ENCODE peak calls at places on chromosome 2, in four cellular contexts. One of them, this sample, is unnamed.

GRCh38 chr2:18722101-18722500 is 132.7 kb upstream of the NT5C1B start:
- DNase-seq in upper lobe of left lung: no peak
- DNase-seq in transverse colon: no peak
- DNase-seq in A549: no peak
- DNase-seq in this sample: no peak

GRCh38 chr2:10003206-10004125 is 39.9 kb upstream of the KLF11 start:
- DNase-seq in A549: no peak
- DNase-seq in transverse colon: no peak
- DNase-seq in upper lobe of left lung: no peak
- DNase-seq in this sample: no peak

GRCh38 chr2:14074691-14075090 is 557.8 kb upstream of the LRATD1 start:
- DNase-seq in A549: no peak
- DNase-seq in upper lobe of left lung: no peak
- DNase-seq in transverse colon: no peak
- DNase-seq in this sample: no peak

GRCh38 chr2:20614201-20615045 is 36.5 kb downstream of the HS1BP3 start:
- DNase-seq in transverse colon: peak; percentile 8
- DNase-seq in upper lobe of left lung: no peak
- DNase-seq in A549: no peak
- DNase-seq in this sample: no peak

GRCh38 chr2:74658516-74658915 is 4.5 kb downstream of the SEMA4F start:
- DNase-seq in A549: no peak
- DNase-seq in upper lobe of left lung: no peak
- DNase-seq in transverse colon: no peak
- DNase-seq in this sample: no peak

GRCh38 chr2:159551811-159552210 is 64.5 kb downstream of the BAZ2B start:
- DNase-seq in upper lobe of left lung: no peak
- DNase-seq in A549: no peak
- DNase-seq in transverse colon: no peak
- DNase-seq in this sample: no peak

GRCh38 chr2:99922664-99923063 is 219.7 kb downstream of the AFF3 start:
- DNase-seq in A549: no peak
- DNase-seq in transverse colon: no peak
- DNase-seq in upper lobe of left lung: no peak
- DNase-seq in this sample: no peak

GRCh38 chr2:11133238-11133935 is 21.9 kb upstream of the SLC66A3 start:
- DNase-seq in A549: no peak
- DNase-seq in upper lobe of left lung: peak; percentile 88
- DNase-seq in transverse colon: no peak
- DNase-seq in this sample: no peak

GRCh38 chr2:171521361-171522056 is 765 bp upstream of the CYBRD1 start:
- DNase-seq in upper lobe of left lung: no peak
- DNase-seq in transverse colon: no peak
- DNase-seq in A549: no peak
- DNase-seq in this sample: no peak

GRCh38 chr2:136065907-136066306 is 52.0 kb downstream of the CXCR4 start:
- DNase-seq in transverse colon: no peak
- DNase-seq in A549: no peak
- DNase-seq in upper lobe of left lung: no peak
- DNase-seq in this sample: no peak

GRCh38 chr2:100427627-100428258 is 10.3 kb upstream of the CHST10 start:
- DNase-seq in transverse colon: peak; percentile 71
- DNase-seq in upper lobe of left lung: no peak
- DNase-seq in A549: no peak
- DNase-seq in this sample: peak; percentile 53

GRCh38 chr2:134372611-134373131 is 118.8 kb downstream of the MGAT5 start:
- DNase-seq in A549: no peak
- DNase-seq in upper lobe of left lung: no peak
- DNase-seq in transverse colon: no peak
- DNase-seq in this sample: peak; percentile 54

GRCh38 chr2:149063177-149063576 is 24.7 kb downstream of the LYPD6B start:
- DNase-seq in upper lobe of left lung: no peak
- DNase-seq in transverse colon: no peak
- DNase-seq in A549: no peak
- DNase-seq in this sample: no peak

GRCh38 chr2:118973542-118973951 is 31.6 kb downstream of the MARCO start:
- DNase-seq in A549: no peak
- DNase-seq in upper lobe of left lung: no peak
- DNase-seq in transverse colon: no peak
- DNase-seq in this sample: peak; percentile 74

GRCh38 chr2:189421644-189422043 is 19.6 kb upstream of the WDR75 start:
- DNase-seq in upper lobe of left lung: no peak
- DNase-seq in A549: no peak
- DNase-seq in transverse colon: no peak
- DNase-seq in this sample: no peak

GRCh38 chr2:216279459-216279858 is 92.8 kb downstream of the MARCHF4 start:
- DNase-seq in upper lobe of left lung: no peak
- DNase-seq in A549: no peak
- DNase-seq in transverse colon: no peak
- DNase-seq in this sample: no peak

GRCh38 chr2:69217333-69218080 is 169.5 kb downstream of the GFPT1 start:
- DNase-seq in upper lobe of left lung: no peak
- DNase-seq in A549: no peak
- DNase-seq in transverse colon: no peak
- DNase-seq in this sample: no peak

GRCh38 chr2:233966388-233966787 is 49.2 kb downstream of the TRPM8 start:
- DNase-seq in upper lobe of left lung: no peak
- DNase-seq in A549: no peak
- DNase-seq in transverse colon: no peak
- DNase-seq in this sample: no peak

GRCh38 chr2:8636041-8636491 is 45.8 kb upstream of the ID2 start:
- DNase-seq in upper lobe of left lung: no peak
- DNase-seq in transverse colon: no peak
- DNase-seq in A549: no peak
- DNase-seq in this sample: no peak

GRCh38 chr2:85326406-85326945 is 1.3 kb downstream of the TGOLN2 start:
- DNase-seq in transverse colon: peak; percentile 51
- DNase-seq in A549: no peak
- DNase-seq in upper lobe of left lung: no peak
- DNase-seq in this sample: no peak
- TF ChIP-seq POLR2A in transverse colon: peak; percentile 20
- TF ChIP-seq POLR2A in A549: no peak
- TF ChIP-seq POLR2A in upper lobe of left lung: no peak
- TF ChIP-seq POLR2A in this sample: no peak

GRCh38 chr2:43370146-43370545 is 143.7 kb upstream of the ZFP36L2 start:
- DNase-seq in transverse colon: peak; percentile 35
- DNase-seq in A549: no peak
- DNase-seq in upper lobe of left lung: no peak
- DNase-seq in this sample: no peak

GRCh38 chr2:43370705-43371104 is 144.3 kb upstream of the ZFP36L2 start:
- DNase-seq in A549: no peak
- DNase-seq in upper lobe of left lung: no peak
- DNase-seq in transverse colon: no peak
- DNase-seq in this sample: no peak

GRCh38 chr2:43367014-43367782 is 140.8 kb upstream of the ZFP36L2 start:
- DNase-seq in transverse colon: no peak
- DNase-seq in A549: no peak
- DNase-seq in upper lobe of left lung: no peak
- DNase-seq in this sample: no peak

GRCh38 chr2:43372386-43373081 is 146.1 kb upstream of the ZFP36L2 start:
- DNase-seq in transverse colon: no peak
- DNase-seq in upper lobe of left lung: no peak
- DNase-seq in A549: no peak
- DNase-seq in this sample: no peak

DNA sequence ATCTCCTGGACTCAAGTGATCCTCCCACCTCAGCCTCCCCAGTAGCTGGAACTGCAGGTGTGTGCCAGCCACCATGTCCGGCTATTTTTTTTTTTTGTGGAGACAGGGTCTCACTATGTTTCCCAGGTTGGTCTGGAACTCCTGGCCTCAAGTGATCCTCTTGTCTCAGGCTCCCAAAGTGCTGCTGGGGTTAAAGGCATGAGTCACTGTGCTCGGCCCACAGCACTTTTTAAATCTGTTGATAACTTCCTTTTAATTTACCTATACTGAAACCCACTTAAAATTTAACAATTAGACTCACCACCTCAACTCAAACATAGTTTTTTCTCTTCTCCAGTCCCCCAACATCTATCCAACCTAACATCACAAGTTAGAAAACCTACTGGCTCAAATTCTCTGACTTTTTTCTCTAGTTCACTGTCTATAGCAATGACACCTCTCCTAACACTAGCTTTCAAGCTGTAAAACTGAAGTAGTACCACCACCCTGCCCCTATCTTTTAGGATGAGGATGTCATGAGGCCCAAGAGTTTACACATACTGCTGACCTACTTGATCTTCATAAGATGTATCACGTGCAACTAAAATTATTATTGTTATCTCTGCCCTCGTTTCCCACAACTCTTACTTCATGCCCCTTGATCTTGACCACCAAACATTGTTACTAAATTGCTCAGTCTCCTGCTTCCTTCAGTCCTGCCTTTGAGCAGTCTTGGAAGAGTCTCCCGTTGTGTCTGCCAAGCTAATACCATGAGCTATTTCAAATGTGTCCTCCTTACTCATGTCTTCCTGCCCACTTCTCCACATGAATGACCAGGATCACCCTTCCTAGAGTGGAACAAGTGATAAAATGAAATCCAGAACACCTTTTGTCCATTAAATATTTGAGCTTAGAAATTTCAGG is 142.3 kb upstream of the ZFP36L2 start:
- DNase-seq in transverse colon: no peak
- DNase-seq in upper lobe of left lung: no peak
- DNase-seq in A549: no peak
- DNase-seq in this sample: no peak
- H3K4me1 ChIP-seq in transverse colon: peaks cover 45% of the 10 kb centered on the region
- H3K4me1 ChIP-seq in upper lobe of left lung: no peaks in the 10 kb centered on the region
- H3K4me1 ChIP-seq in A549: peaks cover 9% of the 10 kb centered on the region
- H3K4me1 ChIP-seq in this sample: peaks cover 10% of the 10 kb centered on the region

DNA sequence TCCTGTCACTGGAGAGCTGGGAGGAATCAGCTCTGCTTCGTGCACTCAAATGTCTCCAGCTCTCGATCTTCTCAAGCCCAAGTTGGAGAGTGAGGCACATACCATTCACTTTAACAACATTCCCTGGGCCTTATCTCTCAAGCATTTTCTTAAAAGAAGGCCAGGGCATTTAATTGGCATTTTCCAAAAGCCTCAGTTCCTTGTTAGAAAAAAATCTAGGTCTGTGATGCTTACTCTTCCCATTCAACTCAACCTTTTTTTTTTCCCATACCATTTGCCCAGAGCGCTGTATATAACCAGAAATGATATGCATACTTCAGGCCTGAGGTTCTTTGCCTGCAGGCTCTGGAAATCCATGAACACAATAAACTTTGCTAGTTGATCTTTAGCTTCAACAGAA is 10.1 kb downstream of the QPCT start:
- DNase-seq in transverse colon: no peak
- DNase-seq in upper lobe of left lung: no peak
- DNase-seq in A549: no peak
- DNase-seq in this sample: no peak
- H3K27ac ChIP-seq in transverse colon: no peak overlapping the region
- H3K27ac ChIP-seq in upper lobe of left lung: no peak overlapping the region
- H3K27ac ChIP-seq in A549: no peak overlapping the region
- H3K27ac ChIP-seq in this sample: no peak overlapping the region

DNA sequence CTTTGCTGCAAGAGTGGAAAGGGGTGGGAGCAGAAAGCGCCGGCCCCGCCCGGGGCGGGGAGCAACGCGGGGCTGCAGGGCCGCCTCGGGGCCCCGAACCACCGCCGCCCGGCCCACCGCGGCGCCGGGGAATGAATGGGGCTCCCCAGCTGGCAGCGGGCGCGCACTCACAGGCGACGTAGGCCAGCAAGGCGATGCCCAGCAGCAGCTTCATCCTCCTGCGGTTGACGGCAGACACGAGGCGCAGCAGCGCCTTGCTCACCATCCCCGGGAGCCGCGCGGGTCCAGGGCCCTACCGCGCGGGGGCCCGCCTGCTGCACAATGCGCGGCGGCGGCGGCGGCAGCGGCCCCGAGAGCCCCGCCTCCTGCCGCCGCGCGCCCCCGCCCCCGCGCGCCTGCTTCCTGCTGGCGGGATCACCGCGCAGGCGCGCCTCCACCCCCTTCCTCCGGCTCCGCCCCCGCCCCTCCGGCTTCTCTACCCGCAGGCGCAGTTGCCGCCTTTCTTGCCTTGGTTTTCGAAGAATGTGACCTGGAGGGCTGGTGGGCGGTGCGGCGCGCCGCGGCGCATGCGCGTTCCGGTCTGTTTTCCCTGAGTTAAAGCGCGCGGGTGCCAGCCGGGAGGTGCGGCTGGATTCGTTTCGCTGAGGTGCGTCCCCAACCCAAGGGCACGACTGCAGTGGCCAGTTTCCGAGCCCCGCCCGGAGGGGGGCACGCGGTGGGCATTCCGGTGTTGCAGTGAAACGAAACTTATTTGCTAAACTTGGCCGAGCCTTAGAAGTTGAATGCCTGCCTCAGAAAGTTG is at the start of gene UXS1:
- DNase-seq in transverse colon: peak; percentile 99
- DNase-seq in A549: peak; percentile 84
- DNase-seq in upper lobe of left lung: peak; percentile 100
- DNase-seq in this sample: peak; percentile 99
- TF ChIP-seq POLR2A in transverse colon: peak; percentile 68
- TF ChIP-seq POLR2A in A549: peak; percentile 89
- TF ChIP-seq POLR2A in upper lobe of left lung: no peak
- TF ChIP-seq POLR2A in this sample: peak; percentile 73

DNA sequence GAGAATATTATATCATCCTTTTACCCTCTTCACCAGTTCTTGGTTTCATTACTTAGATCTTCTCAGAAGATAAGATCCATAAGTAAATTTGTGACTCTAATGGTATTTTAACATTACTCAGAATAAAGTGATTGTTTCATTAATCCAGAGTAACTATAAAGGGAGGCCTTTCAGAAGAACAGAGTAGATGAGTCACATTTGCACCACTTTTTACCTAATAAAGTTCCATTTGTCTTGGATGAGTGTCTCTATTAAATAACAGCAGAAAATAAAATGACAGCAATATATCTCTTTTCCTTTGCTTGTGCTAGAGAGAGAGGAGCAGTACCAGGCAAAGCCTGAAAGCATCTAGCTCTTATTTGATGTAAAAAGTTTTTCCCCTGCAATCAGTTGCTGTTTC is 926.5 kb upstream of the CNTNAP5 start:
- DNase-seq in upper lobe of left lung: no peak
- DNase-seq in A549: no peak
- DNase-seq in transverse colon: no peak
- DNase-seq in this sample: no peak
- H3K4me1 ChIP-seq in upper lobe of left lung: no peaks in the 10 kb centered on the region
- H3K4me1 ChIP-seq in A549: no peaks in the 10 kb centered on the region
- H3K4me1 ChIP-seq in transverse colon: no peaks in the 10 kb centered on the region
- H3K4me1 ChIP-seq in this sample: no peaks in the 10 kb centered on the region

GRCh38 chr2:239425496-239426098 is 24.8 kb upstream of the HDAC4 start:
- DNase-seq in upper lobe of left lung: no peak
- DNase-seq in A549: no peak
- DNase-seq in transverse colon: no peak
- DNase-seq in this sample: no peak
- H3K27ac ChIP-seq in upper lobe of left lung: no peak overlapping the region
- H3K27ac ChIP-seq in A549: no peak overlapping the region
- H3K27ac ChIP-seq in transverse colon: no peak overlapping the region
- H3K27ac ChIP-seq in this sample: no peak overlapping the region

This sample was measured in heart left ventricle.